ENCODE peak calls at places on chromosome 20, in ten cellular contexts. One of them, this sample, is unnamed.

GRCh38 chr20:21557246-21557982 is 43.5 kb upstream of the NKX2-2 start:
- DNase-seq in MCF 10A: no peak
- DNase-seq in pancreas: no peak
- DNase-seq in transverse colon: no peak
- DNase-seq in right lobe of liver: no peak
- DNase-seq in cardiac fibroblast: no peak
- DNase-seq in mesothelial cell of epicardium: no peak
- DNase-seq in foreskin fibroblast: no peak
- DNase-seq in adrenal gland: no peak
- DNase-seq in endodermal cell: no peak
- DNase-seq in this sample: no peak

GRCh38 chr20:22590662-22591061 is 6.3 kb upstream of the FOXA2 start:
- DNase-seq in MCF 10A: no peak
- DNase-seq in pancreas: no peak
- DNase-seq in transverse colon: no peak
- DNase-seq in right lobe of liver: no peak
- DNase-seq in cardiac fibroblast: no peak
- DNase-seq in mesothelial cell of epicardium: no peak
- DNase-seq in foreskin fibroblast: no peak
- DNase-seq in adrenal gland: no peak
- DNase-seq in endodermal cell: peak
- DNase-seq in this sample: no peak

GRCh38 chr20:591941-592340 is 18.2 kb downstream of the TCF15 start:
- DNase-seq in MCF 10A: no peak
- DNase-seq in pancreas: no peak
- DNase-seq in transverse colon: no peak
- DNase-seq in right lobe of liver: peak
- DNase-seq in cardiac fibroblast: no peak
- DNase-seq in mesothelial cell of epicardium: no peak
- DNase-seq in foreskin fibroblast: no peak
- DNase-seq in adrenal gland: no peak
- DNase-seq in endodermal cell: no peak
- DNase-seq in this sample: no peak

GRCh38 chr20:16107172-16107870 is 465.9 kb downstream of the KIF16B start:
- DNase-seq in MCF 10A: no peak
- DNase-seq in pancreas: no peak
- DNase-seq in transverse colon: no peak
- DNase-seq in right lobe of liver: no peak
- DNase-seq in cardiac fibroblast: no peak
- DNase-seq in mesothelial cell of epicardium: no peak
- DNase-seq in foreskin fibroblast: no peak
- DNase-seq in adrenal gland: peak
- DNase-seq in endodermal cell: no peak
- DNase-seq in this sample: no peak

GRCh38 chr20:20334489-20334888 is 33.4 kb upstream of the INSM1 start:
- DNase-seq in MCF 10A: no peak
- DNase-seq in pancreas: no peak
- DNase-seq in transverse colon: no peak
- DNase-seq in right lobe of liver: no peak
- DNase-seq in cardiac fibroblast: no peak
- DNase-seq in mesothelial cell of epicardium: no peak
- DNase-seq in foreskin fibroblast: no peak
- DNase-seq in adrenal gland: no peak
- DNase-seq in endodermal cell: no peak
- DNase-seq in this sample: no peak

GRCh38 chr20:44253528-44253927 is 6.4 kb downstream of the GDAP1L1 start:
- DNase-seq in MCF 10A: no peak
- DNase-seq in pancreas: no peak
- DNase-seq in transverse colon: no peak
- DNase-seq in right lobe of liver: no peak
- DNase-seq in cardiac fibroblast: no peak
- DNase-seq in mesothelial cell of epicardium: no peak
- DNase-seq in foreskin fibroblast: no peak
- DNase-seq in adrenal gland: no peak
- DNase-seq in endodermal cell: peak
- DNase-seq in this sample: no peak

GRCh38 chr20:11716239-11716944 is 201.3 kb upstream of the BTBD3 start:
- DNase-seq in MCF 10A: peak
- DNase-seq in pancreas: no peak
- DNase-seq in transverse colon: no peak
- DNase-seq in right lobe of liver: no peak
- DNase-seq in cardiac fibroblast: peak
- DNase-seq in mesothelial cell of epicardium: no peak
- DNase-seq in foreskin fibroblast: peak
- DNase-seq in adrenal gland: no peak
- DNase-seq in endodermal cell: peak
- DNase-seq in this sample: no peak

GRCh38 chr20:58584881-58585752 is 66.0 kb upstream of the STX16 start:
- DNase-seq in MCF 10A: no peak
- DNase-seq in pancreas: no peak
- DNase-seq in transverse colon: no peak
- DNase-seq in right lobe of liver: no peak
- DNase-seq in cardiac fibroblast: peak
- DNase-seq in mesothelial cell of epicardium: no peak
- DNase-seq in foreskin fibroblast: peak
- DNase-seq in adrenal gland: no peak
- DNase-seq in endodermal cell: peak
- DNase-seq in this sample: no peak

GRCh38 chr20:24643731-24644130 is 174.3 kb downstream of the SYNDIG1 start:
- DNase-seq in MCF 10A: no peak
- DNase-seq in pancreas: no peak
- DNase-seq in transverse colon: no peak
- DNase-seq in right lobe of liver: no peak
- DNase-seq in cardiac fibroblast: no peak
- DNase-seq in mesothelial cell of epicardium: no peak
- DNase-seq in foreskin fibroblast: peak
- DNase-seq in adrenal gland: no peak
- DNase-seq in endodermal cell: no peak
- DNase-seq in this sample: no peak

GRCh38 chr20:43963872-43964791 is 49.5 kb downstream of the TOX2 start:
- DNase-seq in MCF 10A: peak
- DNase-seq in pancreas: no peak
- DNase-seq in transverse colon: peak
- DNase-seq in right lobe of liver: peak
- DNase-seq in cardiac fibroblast: peak
- DNase-seq in mesothelial cell of epicardium: no peak
- DNase-seq in foreskin fibroblast: peak
- DNase-seq in adrenal gland: no peak
- DNase-seq in endodermal cell: peak
- DNase-seq in this sample: no peak

GRCh38 chr20:20417891-20418676 is 50.2 kb downstream of the INSM1 start:
- DNase-seq in MCF 10A: no peak
- DNase-seq in pancreas: no peak
- DNase-seq in transverse colon: no peak
- DNase-seq in right lobe of liver: no peak
- DNase-seq in cardiac fibroblast: no peak
- DNase-seq in mesothelial cell of epicardium: no peak
- DNase-seq in foreskin fibroblast: no peak
- DNase-seq in adrenal gland: no peak
- DNase-seq in endodermal cell: no peak
- DNase-seq in this sample: no peak

GRCh38 chr20:45374101-45374467 is 4.0 kb downstream of the TP53TG5 start:
- DNase-seq in MCF 10A: no peak
- DNase-seq in pancreas: no peak
- DNase-seq in transverse colon: no peak
- DNase-seq in right lobe of liver: no peak
- DNase-seq in cardiac fibroblast: no peak
- DNase-seq in mesothelial cell of epicardium: no peak
- DNase-seq in foreskin fibroblast: no peak
- DNase-seq in adrenal gland: no peak
- DNase-seq in endodermal cell: no peak
- DNase-seq in this sample: no peak
- TF ChIP-seq CTCF in MCF 10A: no peak
- TF ChIP-seq CTCF in pancreas: no peak
- TF ChIP-seq CTCF in transverse colon: no peak
- TF ChIP-seq CTCF in right lobe of liver: no peak
- TF ChIP-seq CTCF in cardiac fibroblast: no peak
- TF ChIP-seq CTCF in mesothelial cell of epicardium: no peak
- TF ChIP-seq CTCF in foreskin fibroblast: no peak
- TF ChIP-seq CTCF in adrenal gland: peak
- TF ChIP-seq CTCF in endodermal cell: no peak
- TF ChIP-seq CTCF in this sample: no peak

GRCh38 chr20:10709916-10710315 is 36.1 kb upstream of the JAG1 start:
- DNase-seq in MCF 10A: no peak
- DNase-seq in pancreas: no peak
- DNase-seq in transverse colon: no peak
- DNase-seq in right lobe of liver: no peak
- DNase-seq in cardiac fibroblast: no peak
- DNase-seq in mesothelial cell of epicardium: no peak
- DNase-seq in foreskin fibroblast: no peak
- DNase-seq in adrenal gland: no peak
- DNase-seq in endodermal cell: no peak
- DNase-seq in this sample: no peak
- TF ChIP-seq CTCF in MCF 10A: no peak
- TF ChIP-seq CTCF in pancreas: no peak
- TF ChIP-seq CTCF in transverse colon: no peak
- TF ChIP-seq CTCF in right lobe of liver: no peak
- TF ChIP-seq CTCF in cardiac fibroblast: no peak
- TF ChIP-seq CTCF in mesothelial cell of epicardium: no peak
- TF ChIP-seq CTCF in foreskin fibroblast: no peak
- TF ChIP-seq CTCF in adrenal gland: no peak
- TF ChIP-seq CTCF in endodermal cell: no peak
- TF ChIP-seq CTCF in this sample: no peak

DNA sequence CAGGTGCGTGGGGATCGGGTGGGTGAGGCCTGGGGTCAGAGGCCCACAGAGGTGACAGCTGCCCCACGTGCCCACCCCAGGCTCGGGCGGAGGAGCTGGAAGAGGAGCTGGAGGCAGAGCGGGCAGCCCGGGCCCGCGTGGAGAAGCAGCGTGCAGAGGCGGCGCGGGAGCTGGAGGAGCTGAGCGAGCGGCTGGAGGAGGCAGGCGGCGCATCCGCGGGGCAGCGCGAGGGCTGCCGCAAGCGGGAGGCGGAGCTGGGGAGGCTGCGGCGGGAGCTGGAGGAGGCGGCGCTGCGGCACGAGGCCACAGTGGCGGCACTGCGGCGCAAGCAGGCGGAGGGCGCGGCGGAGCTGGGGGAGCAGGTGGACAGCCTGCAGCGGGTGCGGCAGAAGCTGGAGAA is 41.5 kb downstream of the MYH7B start:
- DNase-seq in MCF 10A: no peak
- DNase-seq in pancreas: no peak
- DNase-seq in transverse colon: peak
- DNase-seq in right lobe of liver: no peak
- DNase-seq in cardiac fibroblast: no peak
- DNase-seq in mesothelial cell of epicardium: no peak
- DNase-seq in foreskin fibroblast: peak
- DNase-seq in adrenal gland: peak
- DNase-seq in endodermal cell: peak
- DNase-seq in this sample: peak
- TF ChIP-seq CTCF in MCF 10A: no peak
- TF ChIP-seq CTCF in pancreas: no peak
- TF ChIP-seq CTCF in transverse colon: no peak
- TF ChIP-seq CTCF in right lobe of liver: no peak
- TF ChIP-seq CTCF in cardiac fibroblast: no peak
- TF ChIP-seq CTCF in mesothelial cell of epicardium: no peak
- TF ChIP-seq CTCF in foreskin fibroblast: no peak
- TF ChIP-seq CTCF in adrenal gland: no peak
- TF ChIP-seq CTCF in endodermal cell: no peak
- TF ChIP-seq CTCF in this sample: no peak

DNA sequence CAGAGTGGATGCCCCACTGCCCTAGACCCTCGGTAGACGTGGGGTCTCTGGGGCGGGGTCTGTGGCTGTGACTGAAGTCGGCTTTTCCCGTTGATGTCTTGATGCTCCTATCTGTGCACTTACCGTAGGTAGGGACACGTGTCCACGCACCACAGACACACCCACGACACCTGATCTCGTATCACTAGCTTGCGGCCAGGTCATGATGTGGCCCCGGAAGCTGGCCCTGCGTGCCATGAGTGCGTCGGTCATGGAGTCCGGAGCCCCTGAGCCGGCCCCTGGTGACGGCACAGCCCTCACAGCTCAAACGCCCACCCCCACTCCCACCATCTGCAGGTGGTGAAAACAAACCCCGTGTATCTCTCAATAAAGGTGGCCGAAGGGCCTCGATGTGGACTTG is 33.9 kb upstream of the MRGBP start:
- DNase-seq in MCF 10A: no peak
- DNase-seq in pancreas: no peak
- DNase-seq in transverse colon: no peak
- DNase-seq in right lobe of liver: no peak
- DNase-seq in cardiac fibroblast: no peak
- DNase-seq in mesothelial cell of epicardium: no peak
- DNase-seq in foreskin fibroblast: no peak
- DNase-seq in adrenal gland: no peak
- DNase-seq in endodermal cell: no peak
- DNase-seq in this sample: no peak
- TF ChIP-seq CTCF in MCF 10A: no peak
- TF ChIP-seq CTCF in pancreas: no peak
- TF ChIP-seq CTCF in transverse colon: no peak
- TF ChIP-seq CTCF in right lobe of liver: no peak
- TF ChIP-seq CTCF in cardiac fibroblast: no peak
- TF ChIP-seq CTCF in mesothelial cell of epicardium: no peak
- TF ChIP-seq CTCF in foreskin fibroblast: no peak
- TF ChIP-seq CTCF in adrenal gland: no peak
- TF ChIP-seq CTCF in endodermal cell: no peak
- TF ChIP-seq CTCF in this sample: no peak

GRCh38 chr20:34710861-34711574 is 6.9 kb downstream of the TP53INP2 start:
- DNase-seq in MCF 10A: no peak
- DNase-seq in pancreas: no peak
- DNase-seq in transverse colon: no peak
- DNase-seq in right lobe of liver: no peak
- DNase-seq in cardiac fibroblast: no peak
- DNase-seq in mesothelial cell of epicardium: no peak
- DNase-seq in foreskin fibroblast: no peak
- DNase-seq in adrenal gland: no peak
- DNase-seq in endodermal cell: no peak
- DNase-seq in this sample: no peak

GRCh38 chr20:34710568-34710839 is 6.4 kb downstream of the TP53INP2 start:
- DNase-seq in MCF 10A: no peak
- DNase-seq in pancreas: no peak
- DNase-seq in transverse colon: no peak
- DNase-seq in right lobe of liver: no peak
- DNase-seq in cardiac fibroblast: no peak
- DNase-seq in mesothelial cell of epicardium: no peak
- DNase-seq in foreskin fibroblast: no peak
- DNase-seq in adrenal gland: no peak
- DNase-seq in endodermal cell: no peak
- DNase-seq in this sample: no peak

GRCh38 chr20:34708621-34709043 is 4.5 kb downstream of the TP53INP2 start:
- DNase-seq in MCF 10A: peak
- DNase-seq in pancreas: no peak
- DNase-seq in transverse colon: peak
- DNase-seq in right lobe of liver: peak
- DNase-seq in cardiac fibroblast: peak
- DNase-seq in mesothelial cell of epicardium: peak
- DNase-seq in foreskin fibroblast: peak
- DNase-seq in adrenal gland: peak
- DNase-seq in endodermal cell: peak
- DNase-seq in this sample: peak

GRCh38 chr20:34709044-34709835 is 5.1 kb downstream of the TP53INP2 start:
- DNase-seq in MCF 10A: peak
- DNase-seq in pancreas: peak
- DNase-seq in transverse colon: peak
- DNase-seq in right lobe of liver: peak
- DNase-seq in cardiac fibroblast: peak
- DNase-seq in mesothelial cell of epicardium: peak
- DNase-seq in foreskin fibroblast: peak
- DNase-seq in adrenal gland: peak
- DNase-seq in endodermal cell: peak
- DNase-seq in this sample: peak

GRCh38 chr20:34709836-34710567 is 5.9 kb downstream of the TP53INP2 start:
- DNase-seq in MCF 10A: peak
- DNase-seq in pancreas: peak
- DNase-seq in transverse colon: peak
- DNase-seq in right lobe of liver: peak
- DNase-seq in cardiac fibroblast: peak
- DNase-seq in mesothelial cell of epicardium: peak
- DNase-seq in foreskin fibroblast: peak
- DNase-seq in adrenal gland: peak
- DNase-seq in endodermal cell: peak
- DNase-seq in this sample: peak
- TF ChIP-seq CTCF in MCF 10A: peak
- TF ChIP-seq CTCF in pancreas: no peak
- TF ChIP-seq CTCF in transverse colon: no peak
- TF ChIP-seq CTCF in right lobe of liver: peak
- TF ChIP-seq CTCF in cardiac fibroblast: no peak
- TF ChIP-seq CTCF in mesothelial cell of epicardium: no peak
- TF ChIP-seq CTCF in foreskin fibroblast: peak
- TF ChIP-seq CTCF in adrenal gland: no peak
- TF ChIP-seq CTCF in endodermal cell: peak
- TF ChIP-seq CTCF in this sample: no peak

This sample was measured in stomach.